ENCODE peak calls at places on chromosome 7, in eight cellular contexts. One of them, this sample, is unnamed.

GRCh38 chr7:145105561-145105960 is 269.7 kb upstream of the TPK1 start:
- DNase-seq in ovary: no peak
- DNase-seq in A549: no peak
- DNase-seq in GM12878: no peak
- DNase-seq in tibial nerve: no peak
- DNase-seq in stomach: no peak
- DNase-seq in sigmoid colon: no peak
- DNase-seq in K562: no peak
- DNase-seq in this sample: no peak

GRCh38 chr7:124781907-124782306 is 16.3 kb upstream of the GPR37 start:
- DNase-seq in ovary: no peak
- DNase-seq in A549: no peak
- DNase-seq in GM12878: no peak
- DNase-seq in tibial nerve: no peak
- DNase-seq in stomach: no peak
- DNase-seq in sigmoid colon: no peak
- DNase-seq in K562: no peak
- DNase-seq in this sample: no peak

GRCh38 chr7:16359201-16359600 is 62.1 kb downstream of the CRPPA start:
- DNase-seq in ovary: no peak
- DNase-seq in A549: no peak
- DNase-seq in GM12878: no peak
- DNase-seq in tibial nerve: no peak
- DNase-seq in stomach: no peak
- DNase-seq in sigmoid colon: no peak
- DNase-seq in K562: no peak
- DNase-seq in this sample: no peak

GRCh38 chr7:24979470-24979862 is 512 bp downstream of the OSBPL3 start:
- DNase-seq in ovary: peak
- DNase-seq in A549: peak
- DNase-seq in GM12878: no peak
- DNase-seq in tibial nerve: peak
- DNase-seq in stomach: peak
- DNase-seq in sigmoid colon: peak
- DNase-seq in K562: peak
- DNase-seq in this sample: peak

GRCh38 chr7:107045980-107046379 is 1.5 kb downstream of the PRKAR2B start:
- DNase-seq in ovary: no peak
- DNase-seq in A549: no peak
- DNase-seq in GM12878: no peak
- DNase-seq in tibial nerve: no peak
- DNase-seq in stomach: no peak
- DNase-seq in sigmoid colon: no peak
- DNase-seq in K562: peak
- DNase-seq in this sample: no peak

GRCh38 chr7:130008941-130009847 is 42.0 kb downstream of the ZC3HC1 start:
- DNase-seq in ovary: no peak
- DNase-seq in A549: peak
- DNase-seq in GM12878: no peak
- DNase-seq in tibial nerve: no peak
- DNase-seq in stomach: peak
- DNase-seq in sigmoid colon: no peak
- DNase-seq in K562: no peak
- DNase-seq in this sample: peak

GRCh38 chr7:137992738-137993394 is 9.0 kb downstream of the CREB3L2 start:
- DNase-seq in ovary: peak
- DNase-seq in A549: peak
- DNase-seq in GM12878: no peak
- DNase-seq in tibial nerve: peak
- DNase-seq in stomach: no peak
- DNase-seq in sigmoid colon: peak
- DNase-seq in K562: peak
- DNase-seq in this sample: peak

GRCh38 chr7:50466815-50467569 is 16.8 kb upstream of the FIGNL1 start:
- DNase-seq in ovary: no peak
- DNase-seq in A549: no peak
- DNase-seq in GM12878: no peak
- DNase-seq in tibial nerve: no peak
- DNase-seq in stomach: no peak
- DNase-seq in sigmoid colon: no peak
- DNase-seq in K562: no peak
- DNase-seq in this sample: no peak

GRCh38 chr7:99375070-99375807 is 709 bp downstream of the ARPC1B start:
- DNase-seq in ovary: peak
- DNase-seq in A549: peak
- DNase-seq in GM12878: no peak
- DNase-seq in tibial nerve: peak
- DNase-seq in stomach: peak
- DNase-seq in sigmoid colon: peak
- DNase-seq in K562: peak
- DNase-seq in this sample: peak

GRCh38 chr7:84510501-84510900 is 315.9 kb upstream of the SEMA3A start:
- DNase-seq in ovary: no peak
- DNase-seq in A549: no peak
- DNase-seq in GM12878: no peak
- DNase-seq in tibial nerve: no peak
- DNase-seq in stomach: no peak
- DNase-seq in sigmoid colon: no peak
- DNase-seq in K562: no peak
- DNase-seq in this sample: no peak

DNA sequence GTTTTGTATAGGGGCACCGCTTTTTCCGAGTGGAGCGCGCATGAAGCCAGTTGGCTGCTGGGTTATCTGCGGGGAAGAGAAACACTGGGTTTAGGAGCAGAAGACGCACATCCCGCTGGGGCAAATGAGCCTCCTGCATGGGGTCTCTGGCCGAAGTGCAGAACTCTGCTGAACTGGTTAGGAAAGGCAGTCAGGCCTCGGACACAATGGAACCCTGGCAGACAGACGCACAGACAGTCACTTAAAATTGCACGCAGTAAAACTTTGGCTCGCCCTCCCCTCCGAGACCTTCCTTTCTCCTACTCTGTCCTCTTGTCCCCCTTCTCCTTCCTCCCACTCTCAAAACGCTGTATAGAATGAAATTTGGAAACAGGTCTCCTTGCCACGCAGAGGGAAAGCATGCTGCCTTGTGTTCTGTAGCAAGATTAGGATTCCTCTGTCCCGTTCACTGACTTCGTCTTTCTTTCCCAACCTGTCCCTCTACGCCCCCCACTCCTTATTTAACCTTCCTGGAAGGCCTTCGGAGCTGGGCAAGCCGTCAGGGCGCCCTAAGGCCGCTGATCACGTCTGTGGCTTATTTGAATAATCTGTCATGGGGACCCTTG is 1.5 kb downstream of the HOXA9 start:
- DNase-seq in ovary: no peak
- DNase-seq in A549: no peak
- DNase-seq in GM12878: no peak
- DNase-seq in tibial nerve: no peak
- DNase-seq in stomach: no peak
- DNase-seq in sigmoid colon: peak
- DNase-seq in K562: no peak
- DNase-seq in this sample: no peak
- TF ChIP-seq EP300 in ovary: no peak
- TF ChIP-seq EP300 in A549: no peak
- TF ChIP-seq EP300 in GM12878: no peak
- TF ChIP-seq EP300 in tibial nerve: no peak
- TF ChIP-seq EP300 in stomach: no peak
- TF ChIP-seq EP300 in sigmoid colon: no peak
- TF ChIP-seq EP300 in K562: no peak
- TF ChIP-seq EP300 in this sample: no peak

GRCh38 chr7:26117142-26117807 is 34.7 kb upstream of the NFE2L3 start:
- DNase-seq in ovary: no peak
- DNase-seq in A549: peak
- DNase-seq in GM12878: no peak
- DNase-seq in tibial nerve: no peak
- DNase-seq in stomach: no peak
- DNase-seq in sigmoid colon: no peak
- DNase-seq in K562: peak
- DNase-seq in this sample: no peak
- TF ChIP-seq EP300 in ovary: no peak
- TF ChIP-seq EP300 in A549: no peak
- TF ChIP-seq EP300 in GM12878: no peak
- TF ChIP-seq EP300 in tibial nerve: no peak
- TF ChIP-seq EP300 in stomach: no peak
- TF ChIP-seq EP300 in sigmoid colon: no peak
- TF ChIP-seq EP300 in K562: no peak
- TF ChIP-seq EP300 in this sample: no peak

GRCh38 chr7:142457146-142457703 is 199.4 kb upstream of the PRSS58 start:
- DNase-seq in ovary: no peak
- DNase-seq in A549: no peak
- DNase-seq in GM12878: no peak
- DNase-seq in tibial nerve: no peak
- DNase-seq in stomach: no peak
- DNase-seq in sigmoid colon: no peak
- DNase-seq in K562: no peak
- DNase-seq in this sample: no peak

GRCh38 chr7:142463401-142463850 is 205.6 kb upstream of the PRSS58 start:
- DNase-seq in ovary: no peak
- DNase-seq in A549: no peak
- DNase-seq in GM12878: no peak
- DNase-seq in tibial nerve: no peak
- DNase-seq in stomach: no peak
- DNase-seq in sigmoid colon: no peak
- DNase-seq in K562: no peak
- DNase-seq in this sample: no peak

GRCh38 chr7:142461437-142461836 is 203.6 kb upstream of the PRSS58 start:
- DNase-seq in ovary: no peak
- DNase-seq in A549: no peak
- DNase-seq in GM12878: no peak
- DNase-seq in tibial nerve: no peak
- DNase-seq in stomach: no peak
- DNase-seq in sigmoid colon: no peak
- DNase-seq in K562: no peak
- DNase-seq in this sample: no peak

GRCh38 chr7:142460402-142461117 is 202.7 kb upstream of the PRSS58 start:
- DNase-seq in ovary: no peak
- DNase-seq in A549: no peak
- DNase-seq in GM12878: no peak
- DNase-seq in tibial nerve: no peak
- DNase-seq in stomach: no peak
- DNase-seq in sigmoid colon: no peak
- DNase-seq in K562: no peak
- DNase-seq in this sample: no peak

GRCh38 chr7:142459557-142459963 is 201.7 kb upstream of the PRSS58 start:
- DNase-seq in ovary: no peak
- DNase-seq in A549: peak
- DNase-seq in GM12878: no peak
- DNase-seq in tibial nerve: no peak
- DNase-seq in stomach: no peak
- DNase-seq in sigmoid colon: no peak
- DNase-seq in K562: peak
- DNase-seq in this sample: peak
- TF ChIP-seq EP300 in ovary: no peak
- TF ChIP-seq EP300 in A549: no peak
- TF ChIP-seq EP300 in GM12878: no peak
- TF ChIP-seq EP300 in tibial nerve: no peak
- TF ChIP-seq EP300 in stomach: no peak
- TF ChIP-seq EP300 in sigmoid colon: no peak
- TF ChIP-seq EP300 in K562: no peak
- TF ChIP-seq EP300 in this sample: no peak

GRCh38 chr7:51634025-51634424 is 317.4 kb upstream of the COBL start:
- DNase-seq in ovary: no peak
- DNase-seq in A549: no peak
- DNase-seq in GM12878: no peak
- DNase-seq in tibial nerve: no peak
- DNase-seq in stomach: no peak
- DNase-seq in sigmoid colon: no peak
- DNase-seq in K562: no peak
- DNase-seq in this sample: no peak

GRCh38 chr7:51630933-51631332 is 314.3 kb upstream of the COBL start:
- DNase-seq in ovary: no peak
- DNase-seq in A549: no peak
- DNase-seq in GM12878: no peak
- DNase-seq in tibial nerve: no peak
- DNase-seq in stomach: no peak
- DNase-seq in sigmoid colon: no peak
- DNase-seq in K562: no peak
- DNase-seq in this sample: no peak

GRCh38 chr7:51633596-51633995 is 317.0 kb upstream of the COBL start:
- DNase-seq in ovary: no peak
- DNase-seq in A549: no peak
- DNase-seq in GM12878: no peak
- DNase-seq in tibial nerve: no peak
- DNase-seq in stomach: no peak
- DNase-seq in sigmoid colon: no peak
- DNase-seq in K562: no peak
- DNase-seq in this sample: no peak

GRCh38 chr7:51633006-51633405 is 316.4 kb upstream of the COBL start:
- DNase-seq in ovary: no peak
- DNase-seq in A549: no peak
- DNase-seq in GM12878: no peak
- DNase-seq in tibial nerve: no peak
- DNase-seq in stomach: no peak
- DNase-seq in sigmoid colon: no peak
- DNase-seq in K562: no peak
- DNase-seq in this sample: no peak

DNA sequence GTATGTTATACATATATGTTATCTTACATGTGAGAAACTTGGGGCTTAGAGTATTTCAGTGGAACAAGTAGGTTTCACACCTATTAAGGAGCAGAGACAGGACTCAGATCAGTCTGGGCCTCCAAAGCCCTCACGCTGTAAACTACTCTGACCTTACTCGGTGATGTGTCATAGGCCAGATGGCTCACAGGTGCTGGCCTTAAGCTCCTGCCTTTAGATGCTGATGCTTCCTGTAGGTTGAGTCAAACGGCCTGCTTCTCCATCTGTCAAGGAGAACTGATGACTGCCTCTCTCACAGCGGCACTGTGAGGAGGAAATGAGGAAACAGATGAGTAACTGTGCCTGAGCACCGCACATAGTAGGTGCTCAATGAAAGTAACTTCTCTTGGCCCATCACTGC is 312.6 kb upstream of the COBL start:
- DNase-seq in ovary: no peak
- DNase-seq in A549: no peak
- DNase-seq in GM12878: no peak
- DNase-seq in tibial nerve: no peak
- DNase-seq in stomach: no peak
- DNase-seq in sigmoid colon: no peak
- DNase-seq in K562: no peak
- DNase-seq in this sample: no peak
- TF ChIP-seq EP300 in ovary: no peak
- TF ChIP-seq EP300 in A549: no peak
- TF ChIP-seq EP300 in GM12878: no peak
- TF ChIP-seq EP300 in tibial nerve: no peak
- TF ChIP-seq EP300 in stomach: no peak
- TF ChIP-seq EP300 in sigmoid colon: no peak
- TF ChIP-seq EP300 in K562: no peak
- TF ChIP-seq EP300 in this sample: no peak

DNA sequence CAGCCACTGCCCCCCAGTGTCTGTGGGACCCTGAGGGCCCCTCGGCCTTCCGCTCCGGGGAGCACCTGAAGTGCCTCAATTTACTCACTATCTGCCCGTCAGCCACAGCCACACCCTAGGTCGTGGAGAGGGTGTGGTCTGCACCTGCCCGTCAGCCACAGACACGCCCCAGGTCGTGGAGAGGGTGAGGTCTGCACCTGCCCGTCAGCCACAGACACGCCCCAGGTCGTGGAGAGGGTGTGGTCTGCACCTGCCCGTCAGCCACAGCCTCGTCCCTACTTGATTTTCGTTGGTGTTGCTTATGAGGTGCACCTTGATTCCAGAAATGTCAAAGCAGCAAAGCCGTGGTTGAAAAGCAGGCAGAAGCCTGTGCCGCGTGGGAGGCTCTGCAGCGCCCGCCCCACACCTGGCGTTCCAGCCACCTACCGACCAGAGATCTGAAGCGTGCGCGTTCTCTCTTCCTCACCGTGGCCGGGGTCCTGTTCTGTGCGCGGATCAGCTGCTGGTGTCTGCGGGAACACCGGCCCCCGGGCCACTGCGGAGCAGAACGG is 101.6 kb downstream of the DYNC2I1 start:
- DNase-seq in ovary: no peak
- DNase-seq in A549: no peak
- DNase-seq in GM12878: no peak
- DNase-seq in tibial nerve: no peak
- DNase-seq in stomach: peak
- DNase-seq in sigmoid colon: no peak
- DNase-seq in K562: peak
- DNase-seq in this sample: peak
- TF ChIP-seq EP300 in ovary: no peak
- TF ChIP-seq EP300 in A549: no peak
- TF ChIP-seq EP300 in GM12878: no peak
- TF ChIP-seq EP300 in tibial nerve: no peak
- TF ChIP-seq EP300 in stomach: no peak
- TF ChIP-seq EP300 in sigmoid colon: no peak
- TF ChIP-seq EP300 in K562: no peak
- TF ChIP-seq EP300 in this sample: no peak

This sample was measured in transverse colon.